ENCODE peak calls at places on chromosomes 2 and 18, in five cellular contexts. Q, M, V, C and G are unnamed samples.

GRCh38 chr2:237547841-237548416 is 18.4 kb upstream of the PRLH start:
- DNase-seq in M (peak), C (no peak), V (no peak), Q (no peak), G (peak)

GRCh38 chr2:109134741-109135571 is 6.0 kb downstream of the SH3RF3 start:
- DNase-seq in M (no peak), C (no peak), Q (no peak), V (no peak), G (no peak)

GRCh38 chr2:567865-568638 is 109.2 kb downstream of the TMEM18 start:
- DNase-seq in Q (peak), C (peak), M (peak), V (peak), G (peak)

GRCh38 chr18:46174317-46175039 is 70.3 kb downstream of the HAUS1 start:
- DNase-seq in M (peak), Q (no peak), C (no peak), V (peak), G (no peak)

GRCh38 chr2:68730828-68731227 is 3.8 kb upstream of the ARHGAP25 start:
- DNase-seq in Q (peak), C (peak), V (peak), M (no peak), G (no peak)

GRCh38 chr2:98709530-98709929 is 21.4 kb downstream of the MGAT4A start:
- DNase-seq in M (no peak), V (no peak), C (peak), Q (no peak), G (no peak)

GRCh38 chr2:6308986-6309385 is 556.7 kb downstream of the CMPK2 start:
- DNase-seq in C (no peak), Q (no peak), V (no peak), M (no peak), G (no peak)

GRCh38 chr18:58180738-58181353 is 136.8 kb downstream of the NEDD4L start:
- DNase-seq in Q (peak), V (peak), C (peak), M (peak), G (no peak)

GRCh38 chr2:238167761-238168160 is 9.0 kb downstream of the ERFE start:
- DNase-seq in Q (no peak), M (peak), V (peak), C (peak), G (no peak)

GRCh38 chr2:72146357-72147302 is 1.0 kb downstream of the CYP26B1 start:
- DNase-seq in V (no peak), C (no peak), Q (no peak), M (no peak), G (no peak)

GRCh38 chr2:118185210-118186109 is 97.2 kb downstream of the INSIG2 start:
- DNase-seq in C (peak), M (peak), Q (peak), V (peak), G (no peak)

GRCh38 chr2:166609183-166609959 is 115.3 kb upstream of the SCN7A start:
- DNase-seq in C (no peak), Q (no peak), M (no peak), V (no peak), G (no peak)
- TF ChIP-seq CTCF in C (no peak), Q (peak), M (no peak), V (no peak), G (peak)

GRCh38 chr18:23703987-23704384 is 14.7 kb downstream of the LAMA3 start:
- DNase-seq in M (no peak), Q (no peak), C (no peak), V (no peak), G (no peak)

GRCh38 chr18:23702606-23703005 is 13.4 kb downstream of the LAMA3 start:
- DNase-seq in M (no peak), V (no peak), C (no peak), Q (no peak), G (no peak)

GRCh38 chr18:23703057-23703986 is 14.1 kb downstream of the LAMA3 start:
- DNase-seq in Q (peak), C (peak), V (peak), M (peak), G (no peak)

GRCh38 chr18:23701544-23702064 is 12.4 kb downstream of the LAMA3 start:
- DNase-seq in V (no peak), Q (no peak), C (no peak), M (no peak), G (no peak)

GRCh38 chr18:23701017-23701416 is 11.8 kb downstream of the LAMA3 start:
- DNase-seq in C (no peak), Q (no peak), M (no peak), V (no peak), G (no peak)
- H3K4me3 ChIP-seq in C (no peak), Q (no peak), M (no peak), V (no peak), G (no peak)

GRCh38 chr2:231243883-231244282 is 45.5 kb downstream of the ARMC9 start:
- DNase-seq in V (no peak), C (no peak), Q (no peak), M (no peak), G (no peak)

GRCh38 chr2:231246171-231246842 is 47.9 kb downstream of the ARMC9 start:
- DNase-seq in C (no peak), Q (no peak), V (no peak), M (no peak), G (no peak)

GRCh38 chr2:231241755-231242507 is 43.5 kb downstream of the ARMC9 start:
- DNase-seq in V (peak), M (peak), Q (no peak), C (peak), G (no peak)

GRCh38 chr2:231244382-231245252 is 46.2 kb downstream of the ARMC9 start:
- DNase-seq in Q (no peak), C (no peak), V (no peak), M (no peak), G (no peak)

GRCh38 chr2:231245253-231246094 is 47.0 kb downstream of the ARMC9 start:
- DNase-seq in Q (peak), C (peak), M (peak), V (peak), G (no peak)
- TF ChIP-seq CTCF in Q (peak), C (no peak), M (peak), V (no peak), G (peak)

GRCh38 chr18:76529433-76529811 is 34.4 kb upstream of the ZNF516 start:
- DNase-seq in C (no peak), M (no peak), V (no peak), Q (no peak), G (no peak)
- H3K4me3 ChIP-seq in C (peak), M (no peak), V (peak), Q (no peak), G (no peak)

GRCh38 chr2:137237055-137237454 is 471.7 kb downstream of the THSD7B start:
- DNase-seq in C (peak), Q (peak), M (peak), V (peak), G (no peak)

GRCh38 chr2:137233091-137233490 is 467.7 kb downstream of the THSD7B start:
- DNase-seq in Q (no peak), C (no peak), M (no peak), V (no peak), G (no peak)

GRCh38 chr2:137229834-137230233 is 464.5 kb downstream of the THSD7B start:
- DNase-seq in V (peak), M (no peak), C (no peak), Q (no peak), G (no peak)

GRCh38 chr2:137228566-137228965 is 463.2 kb downstream of the THSD7B start:
- DNase-seq in Q (peak), V (peak), C (peak), M (peak), G (no peak)

DNA sequence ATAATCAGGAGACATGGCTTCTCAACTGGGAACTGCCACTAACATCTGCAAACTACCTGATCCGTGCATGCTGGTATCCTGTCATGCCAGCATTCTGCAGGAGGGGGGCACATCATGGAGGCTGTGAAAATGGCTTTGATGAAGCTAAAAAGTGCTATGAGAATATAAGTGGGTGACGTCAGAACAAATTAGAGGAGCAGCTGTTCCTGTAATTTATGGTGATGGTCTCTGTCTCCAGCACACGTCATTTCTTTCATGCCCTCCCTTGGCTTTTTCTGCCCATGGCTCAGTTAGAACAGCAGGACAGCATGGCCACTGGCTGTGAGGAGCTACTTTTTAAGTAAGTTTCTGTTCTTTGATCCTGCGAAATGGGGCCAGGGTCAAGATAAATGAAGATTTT is 466.3 kb downstream of the THSD7B start:
- DNase-seq in C (no peak), V (no peak), Q (no peak), M (no peak), G (no peak)
- TF ChIP-seq CTCF in C (no peak), V (no peak), Q (no peak), M (no peak), G (no peak)

GRCh38 chr2:95346236-95346737 is 49.1 kb downstream of the KCNIP3 start:
- DNase-seq in V (peak), C (peak), M (peak), Q (peak), G (no peak)
- H3K4me3 ChIP-seq in V (peak), C (peak), M (peak), Q (peak), G (peak)

GRCh38 chr18:36295214-36295613 is 2.3 kb upstream of the FHOD3 start:
- DNase-seq in V (no peak), Q (no peak), M (no peak), C (no peak), G (no peak)

GRCh38 chr18:36295880-36296301 is 1.6 kb upstream of the FHOD3 start:
- DNase-seq in Q (no peak), V (no peak), C (no peak), M (no peak), G (no peak)

GRCh38 chr18:36298113-36298701 is 694 bp downstream of the FHOD3 start:
- DNase-seq in V (peak), C (no peak), M (no peak), Q (no peak), G (no peak)

GRCh38 chr18:36297419-36298112 is at the start of gene FHOD3:
- DNase-seq in M (peak), C (peak), V (peak), Q (peak), G (no peak)

DNA sequence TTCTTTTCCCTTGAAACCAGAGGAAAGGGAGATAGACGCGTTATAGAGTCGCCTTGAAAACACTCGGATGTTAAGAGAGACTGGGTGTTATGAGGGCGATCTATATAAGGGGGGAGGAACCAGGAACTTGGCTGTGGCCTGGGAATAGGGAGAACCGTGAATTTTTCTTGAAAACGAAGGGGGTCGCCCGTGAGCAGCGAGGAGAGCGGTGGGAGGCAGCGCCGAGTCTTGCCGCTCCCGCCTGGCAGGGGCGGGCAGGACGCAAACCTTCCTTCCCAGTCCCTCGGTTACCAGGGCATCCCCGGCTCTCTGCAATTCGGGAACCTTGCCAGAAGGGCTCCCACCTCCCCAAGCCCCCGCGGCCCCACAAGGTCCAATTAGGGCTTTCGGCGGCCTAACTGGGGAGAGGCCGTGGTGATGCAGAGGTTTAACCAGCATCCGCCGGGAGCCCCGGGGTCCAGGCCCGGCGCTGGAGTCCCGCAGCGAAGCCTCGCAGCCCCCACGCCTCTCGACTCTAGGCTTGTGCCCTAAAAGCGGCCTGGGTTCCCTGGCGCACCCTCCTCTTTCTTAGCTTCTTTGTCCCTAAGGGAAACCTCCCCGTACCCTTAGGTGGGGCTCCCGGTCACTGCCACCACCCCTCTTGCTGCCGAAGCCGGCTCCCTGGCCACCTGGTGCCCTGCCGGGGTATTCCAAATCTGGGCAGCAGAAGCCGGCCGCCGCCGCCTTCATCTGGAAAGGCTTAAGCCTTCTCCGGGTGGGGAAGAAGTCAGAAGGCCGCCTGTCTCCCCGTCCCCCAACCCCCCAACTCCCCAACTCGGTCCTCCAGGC is 708 bp upstream of the FHOD3 start:
- DNase-seq in Q (peak), C (peak), V (peak), M (peak), G (no peak)
- TF ChIP-seq CTCF in Q (peak), C (peak), V (no peak), M (peak), G (no peak)

GRCh38 chr2:70124983-70125480 is 37.8 kb downstream of the PCBP1 start:
- DNase-seq in M (peak), C (peak), V (peak), Q (peak), G (no peak)

GRCh38 chr2:70125498-70125898 is 38.2 kb downstream of the PCBP1 start:
- DNase-seq in M (no peak), C (no peak), Q (no peak), V (no peak), G (no peak)

GRCh38 chr2:70123051-70123828 is 36.0 kb downstream of the PCBP1 start:
- DNase-seq in Q (peak), M (peak), V (peak), C (peak), G (no peak)

GRCh38 chr2:70122470-70122869 is 35.2 kb downstream of the PCBP1 start:
- DNase-seq in M (no peak), V (no peak), Q (no peak), C (no peak), G (no peak)

DNA sequence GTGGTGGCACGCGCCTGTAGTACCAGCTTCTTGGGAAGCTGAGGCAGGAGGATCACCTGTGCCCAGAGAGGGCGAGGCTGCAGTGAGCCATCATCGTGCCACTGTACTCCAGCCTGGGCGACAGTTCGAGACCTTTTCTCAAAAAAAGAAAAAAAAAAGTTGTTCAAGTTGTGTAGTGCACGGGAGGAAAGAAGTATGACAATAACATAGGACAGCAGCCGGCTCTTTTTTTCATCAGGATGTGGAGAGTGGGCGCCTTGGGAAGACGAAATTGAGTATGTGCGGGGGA is 36.5 kb downstream of the PCBP1 start:
- DNase-seq in Q (no peak), C (no peak), M (no peak), V (no peak), G (no peak)
- H3K4me3 ChIP-seq in Q (peak), C (peak), M (peak), V (peak), G (peak)